ENCODE peak calls at places on chromosomes 6 and 20, in four cellular contexts. U is foreskin fibroblast; P is epithelial cell of esophagus; M is naive thymus-derived CD4-positive, alpha-beta T cell. J is an unnamed sample.

GRCh38 chr6:51394061-51394460 is 575.4 kb downstream of the TFAP2B start:
- DNase-seq in U (no peak), P (no peak), M (no peak), J (no peak)

GRCh38 chr6:25726122-25726911 is 28.2 kb upstream of the SLC17A4 start:
- DNase-seq in U (no peak), P (no peak), M (no peak), J (no peak)

GRCh38 chr20:63969851-63970713 is at the start of gene ZNF512B:
- DNase-seq in U (peak; percentile 81), P (peak; percentile 62), M (peak; percentile 48), J (peak; percentile 65)

GRCh38 chr6:43093361-43094289 is 17.5 kb downstream of the PTK7 start:
- DNase-seq in U (peak; percentile 90), P (peak; percentile 50), M (no peak), J (peak; percentile 92)

GRCh38 chr6:159815410-159815809 is 15.3 kb downstream of the PNLDC1 start:
- DNase-seq in U (no peak), P (no peak), M (no peak), J (no peak)

GRCh38 chr6:108966236-108966635 is 118.0 kb downstream of the ARMC2 start:
- DNase-seq in U (no peak), P (no peak), M (no peak), J (no peak)

GRCh38 chr20:62835931-62836861 is 19.3 kb downstream of the COL9A3 start:
- DNase-seq in U (no peak), P (peak; percentile 46), M (no peak), J (no peak)

GRCh38 chr6:1832844-1833787 is 223.4 kb downstream of the FOXC1 start:
- DNase-seq in U (peak; percentile 61), P (peak; percentile 11), M (no peak), J (peak; percentile 34)

GRCh38 chr6:20875369-20875963 is 341.2 kb downstream of the CDKAL1 start:
- DNase-seq in U (peak; percentile 77), P (peak; percentile 53), M (no peak), J (peak; percentile 54)

GRCh38 chr6:35083507-35083906 is 57.6 kb downstream of the TCP11 start:
- DNase-seq in U (no peak), P (no peak), M (no peak), J (no peak)

GRCh38 chr6:28953039-28953872 is 29.5 kb upstream of the TRIM27 start:
- DNase-seq in U (peak; percentile 82), P (peak; percentile 67), M (peak; percentile 61), J (peak; percentile 61)

GRCh38 chr6:165988757-165989456 is 178.7 kb downstream of the TBXT start:
- DNase-seq in U (peak; percentile 12), P (no peak), M (no peak), J (peak; percentile 24)

GRCh38 chr6:155418017-155418749 is 37.5 kb downstream of the NOX3 start:
- DNase-seq in U (peak; percentile 79), P (peak; percentile 83), M (peak; percentile 68), J (peak; percentile 50)

GRCh38 chr20:40564997-40565680 is 123.9 kb downstream of the MAFB start:
- DNase-seq in U (peak; percentile 54), P (peak; percentile 94), M (no peak), J (peak; percentile 64)

GRCh38 chr20:63226020-63226943 is 9.4 kb upstream of the BIRC7 start:
- DNase-seq in U (no peak), P (peak; percentile 35), M (no peak), J (no peak)

GRCh38 chr20:1888796-1889463 is 6.3 kb upstream of the SIRPA start:
- DNase-seq in U (peak; percentile 51), P (peak; percentile 89), M (no peak), J (peak; percentile 59)

GRCh38 chr6:95133578-95133977 is 443.8 kb upstream of the MANEA start:
- DNase-seq in U (no peak), P (peak; percentile 68), M (no peak), J (no peak)

GRCh38 chr20:48801197-48801596 is 26.6 kb downstream of the PREX1 start:
- DNase-seq in U (no peak), P (no peak), M (no peak), J (no peak)

GRCh38 chr6:42970859-42971612 is 7.9 kb downstream of the PEX6 start:
- DNase-seq in U (peak; percentile 57), P (peak; percentile 42), M (no peak), J (peak; percentile 32)

GRCh38 chr20:16360668-16361067 is 212.6 kb downstream of the KIF16B start:
- DNase-seq in U (no peak), P (no peak), M (no peak), J (no peak)

GRCh38 chr6:140401666-140402255 is 1027.3 kb upstream of the CITED2 start:
- DNase-seq in U (peak; percentile 37), P (peak; percentile 7), M (no peak), J (no peak)

GRCh38 chr6:31831350-31832215 is 4.0 kb downstream of the HSPA1B start:
- DNase-seq in U (no peak), P (peak; percentile 46), M (no peak), J (no peak)

GRCh38 chr6:21067521-21067920 is 526.0 kb upstream of the SOX4 start:
- DNase-seq in U (no peak), P (no peak), M (no peak), J (no peak)

GRCh38 chr6:137490506-137490905 is 3.7 kb downstream of the OLIG3 start:
- DNase-seq in U (no peak), P (no peak), M (no peak), J (no peak)

GRCh38 chr6:151004415-151005024 is 139.0 kb downstream of the MTHFD1L start:
- DNase-seq in U (peak; percentile 89), P (peak; percentile 89), M (no peak), J (peak; percentile 94)

GRCh38 chr6:14275493-14275851 is 157.9 kb downstream of the CD83 start:
- DNase-seq in U (peak; percentile 46), P (no peak), M (no peak), J (no peak)

GRCh38 chr20:2759143-2759542 is 41.3 kb downstream of the CPXM1 start:
- DNase-seq in U (no peak), P (no peak), M (no peak), J (no peak)

DNA sequence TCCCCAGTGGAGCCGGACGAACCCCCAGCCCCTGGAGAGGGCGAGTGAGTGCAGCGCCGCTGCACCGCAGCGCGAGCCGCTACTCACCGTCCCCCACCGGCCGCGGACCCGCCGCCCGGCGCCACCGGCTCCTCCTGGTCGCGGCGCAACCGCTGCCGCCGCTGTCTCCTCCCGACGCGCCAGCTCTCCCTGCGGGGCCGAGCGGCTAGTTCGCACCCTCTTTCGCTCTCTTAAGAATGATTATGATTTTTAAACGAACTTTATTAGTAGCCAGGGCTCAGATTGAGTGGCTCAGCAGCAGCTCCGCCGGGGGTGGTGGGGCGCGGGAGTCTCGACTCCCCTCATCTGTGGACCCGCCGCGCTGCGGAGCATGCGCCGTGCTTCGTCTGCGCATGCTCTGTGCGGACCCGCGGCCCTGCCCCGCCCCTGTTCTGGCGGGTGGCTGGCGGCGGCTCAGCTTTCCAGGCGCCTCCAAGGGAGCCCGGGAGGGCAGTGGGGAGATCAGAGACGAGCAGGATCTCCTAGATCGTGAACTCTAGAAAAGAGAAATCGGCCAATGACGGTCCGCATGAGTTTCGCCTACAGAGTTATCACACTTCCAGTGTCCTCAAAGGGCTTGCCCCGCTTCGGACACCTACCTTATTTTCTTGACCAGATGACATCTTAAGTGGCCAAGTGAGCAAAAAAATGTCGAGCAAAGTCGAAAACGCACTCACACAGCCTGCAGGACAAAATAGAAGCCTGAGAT is at the start of gene RAB23:
- DNase-seq in U (peak; percentile 95), P (peak; percentile 81), M (peak; percentile 83), J (peak; percentile 88)
- H3K4me3 ChIP-seq in U (peak within 1 kb of the TSS; percentile 95), P (peak within 1 kb of the TSS; percentile 91), M (peak within 1 kb of the TSS; percentile 86), J (peak within 1 kb of the TSS; percentile 94)

GRCh38 chr6:149489967-149490366 is 5.2 kb upstream of the ZC3H12D start:
- DNase-seq in U (no peak), P (no peak), M (no peak), J (no peak)

GRCh38 chr6:149488815-149489214 is 4.0 kb upstream of the ZC3H12D start:
- DNase-seq in U (no peak), P (peak; percentile 66), M (no peak), J (no peak)

GRCh38 chr6:149492798-149493165 is 8.0 kb upstream of the ZC3H12D start:
- DNase-seq in U (no peak), P (no peak), M (no peak), J (no peak)

GRCh38 chr6:149497365-149497764 is 12.6 kb upstream of the ZC3H12D start:
- DNase-seq in U (no peak), P (no peak), M (no peak), J (no peak)

DNA sequence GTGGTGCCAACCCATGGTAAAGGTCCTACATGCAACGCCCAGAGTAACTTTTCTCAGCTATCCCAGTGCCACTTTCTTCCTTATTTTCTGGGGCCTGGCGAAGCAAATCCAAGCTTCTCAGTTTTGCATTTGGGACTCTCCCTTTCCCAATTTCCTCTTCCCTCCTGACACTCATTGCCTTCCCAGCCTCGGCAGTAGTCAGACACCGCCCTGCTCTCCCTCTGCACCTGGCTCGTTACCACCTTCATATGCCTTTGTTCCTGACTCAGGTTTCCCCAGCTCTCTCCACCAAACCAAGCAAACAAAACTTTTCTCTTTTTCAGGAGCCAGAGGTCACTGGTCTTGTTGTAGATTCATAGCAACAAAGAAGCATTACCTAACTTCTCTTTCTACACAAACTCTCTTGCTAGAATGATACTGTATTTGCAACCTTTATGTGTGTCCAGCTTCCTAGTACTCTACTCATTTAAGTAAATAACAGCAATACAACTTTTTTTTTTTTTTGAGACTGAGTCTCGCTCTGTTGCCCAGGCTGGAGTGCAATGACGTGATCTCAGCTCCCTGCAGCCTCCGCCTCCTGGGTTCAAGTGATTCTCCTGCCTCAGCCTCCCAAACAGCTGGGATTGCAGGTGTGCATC is 9.0 kb upstream of the ZC3H12D start:
- DNase-seq in U (no peak), P (peak; percentile 15), M (no peak), J (no peak)
- H3K4me3 ChIP-seq in U (no peak overlapping the region), P (no peak overlapping the region), M (no peak overlapping the region), J (no peak overlapping the region)

DNA sequence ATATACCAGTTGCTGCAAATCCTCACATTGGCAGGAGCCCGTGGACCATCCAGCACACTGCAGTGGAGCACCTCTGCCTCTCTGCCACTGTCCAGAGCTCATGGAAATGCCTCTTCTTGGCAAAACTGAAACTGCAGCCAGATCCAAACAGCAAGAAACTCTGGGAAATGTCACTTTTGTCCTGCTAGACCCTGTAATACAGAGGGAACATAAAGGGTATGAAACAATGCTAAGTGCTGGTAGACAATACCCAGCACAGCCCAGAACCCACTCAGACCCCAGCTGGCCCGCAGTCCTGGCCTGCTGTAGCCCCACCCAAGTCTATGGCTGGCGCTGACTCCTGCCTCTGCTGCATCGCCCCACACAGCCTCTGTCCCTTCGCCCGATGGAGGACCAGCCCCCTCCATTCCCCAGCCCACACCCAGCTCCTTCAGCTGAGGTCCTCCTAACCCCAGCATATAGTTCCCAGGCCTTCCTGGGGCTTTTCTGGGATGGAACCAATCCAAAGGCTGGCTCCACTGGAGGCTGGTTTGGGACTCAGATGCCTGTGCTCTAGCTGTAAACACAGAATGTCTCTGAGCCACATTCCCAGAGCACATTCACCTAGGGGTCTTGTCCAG is 242.5 kb downstream of the LRFN2 start:
- DNase-seq in U (no peak), P (no peak), M (no peak), J (no peak)
- H3K4me3 ChIP-seq in U (no peak overlapping the region), P (no peak overlapping the region), M (no peak overlapping the region), J (no peak overlapping the region)

DNA sequence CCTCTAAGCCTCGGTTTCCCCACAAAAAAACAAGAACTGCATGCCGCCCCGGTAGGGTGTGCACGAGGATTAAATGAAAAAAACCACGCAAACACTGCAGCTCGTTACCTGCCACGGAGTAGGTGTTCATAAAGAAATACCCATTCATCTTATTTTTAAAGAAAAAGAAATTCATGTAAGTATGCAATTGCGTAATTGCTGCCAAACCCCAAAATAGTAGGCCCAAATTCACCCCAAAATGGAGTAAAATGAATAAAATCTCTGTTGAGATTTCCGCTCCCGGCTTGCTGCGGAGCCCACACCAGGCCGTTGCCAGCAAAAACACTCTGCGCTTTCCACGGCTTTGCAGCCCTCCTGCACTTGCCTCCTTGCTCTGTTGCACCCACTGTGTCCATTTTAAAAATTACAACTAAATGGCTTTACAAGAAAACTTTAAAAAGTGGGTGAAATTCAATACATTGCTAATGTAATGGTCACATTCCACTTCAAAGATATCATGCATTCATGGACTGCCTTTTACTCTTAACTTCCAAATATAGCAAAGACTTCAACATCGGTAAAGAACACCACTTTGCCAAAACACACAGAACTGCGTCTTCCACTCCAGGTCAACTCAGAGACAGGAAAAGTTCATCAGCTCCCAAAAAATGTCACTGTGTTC is 125.0 kb downstream of the ZMYND8 start:
- DNase-seq in U (no peak), P (no peak), M (no peak), J (peak; percentile 6)
- H3K4me3 ChIP-seq in U (no peak overlapping the region), P (no peak overlapping the region), M (no peak overlapping the region), J (no peak overlapping the region)